ENCODE peak calls at places on chromosomes 11 and 22, in ten cellular contexts. H is left ventricle myocardium superior; N is LHCN-M2; V is IMR-90; B is AML-193; Q is GM12864; A is Calu3; X is HAP-1; P is activated CD8-positive, alpha-beta T cell treated with anti-CD3 and anti-CD28 coated beads for 36 hours; I is T47D. W is an unnamed sample.

GRCh38 chr22:47072642-47072967 is 310.2 kb downstream of the TBC1D22A start:
- DNase-seq in B (no peak), Q (no peak), N (no peak), P (no peak), X (no peak), I (no peak), V (no peak), A (no peak), H (no peak), W (no peak)

GRCh38 chr11:2173150-2173693 is 1.6 kb upstream of the TH start:
- DNase-seq in P (peak; percentile 24), I (no peak), H (no peak), A (peak; percentile 50), V (no peak), N (no peak), B (no peak), X (no peak), Q (no peak), W (no peak)

GRCh38 chr11:37468344-37468743 is 870.3 kb upstream of the RAG2 start:
- DNase-seq in X (no peak), H (no peak), Q (no peak), A (no peak), N (no peak), P (no peak), V (no peak), B (no peak), I (no peak), W (no peak)

GRCh38 chr11:19672591-19673206 is 39.9 kb upstream of the NAV2 start:
- DNase-seq in N (no peak), B (no peak), I (peak; percentile 9), X (no peak), Q (no peak), A (no peak), P (no peak), H (no peak), V (no peak), W (no peak)

GRCh38 chr11:133964946-133965632 is 8.3 kb upstream of the IGSF9B start:
- DNase-seq in X (no peak), V (no peak), Q (no peak), B (no peak), A (peak; percentile 42), I (peak; percentile 66), N (peak; percentile 32), H (no peak), P (no peak), W (no peak)

GRCh38 chr22:21585389-21585788 is 17.9 kb downstream of the UBE2L3 start:
- DNase-seq in B (no peak), Q (no peak), P (no peak), H (no peak), N (no peak), V (no peak), I (no peak), A (no peak), X (no peak), W (no peak)

GRCh38 chr11:66957971-66958231 is 282 bp downstream of the PC start:
- DNase-seq in N (no peak), X (no peak), A (no peak), P (no peak), H (no peak), V (no peak), I (no peak), B (no peak), Q (no peak), W (no peak)

GRCh38 chr11:17810736-17811135 is 76.2 kb downstream of the KCNC1 start:
- DNase-seq in A (no peak), X (no peak), B (no peak), H (peak; percentile 39), V (peak; percentile 52), Q (no peak), P (no peak), I (peak; percentile 19), N (peak; percentile 85), W (no peak)

GRCh38 chr11:65718964-65719492 is 1.6 kb downstream of the RNASEH2C start:
- DNase-seq in X (no peak), P (no peak), V (peak; percentile 12), I (no peak), B (no peak), Q (no peak), H (peak; percentile 65), A (no peak), N (peak; percentile 53), W (no peak)

GRCh38 chr11:120318906-120319305 is 6.2 kb upstream of the TLCD5 start:
- DNase-seq in I (no peak), V (no peak), P (no peak), H (no peak), B (no peak), N (no peak), Q (no peak), X (no peak), A (no peak), W (no peak)

GRCh38 chr11:119907934-119908760 is 179.1 kb upstream of the NECTIN1 start:
- DNase-seq in A (no peak), I (no peak), N (no peak), P (no peak), X (no peak), Q (no peak), V (no peak), B (no peak), H (no peak), W (no peak)

GRCh38 chr11:92528051-92528450 is 303.4 kb downstream of the FAT3 start:
- DNase-seq in N (peak; percentile 32), B (no peak), Q (no peak), I (peak; percentile 93), X (no peak), A (no peak), H (no peak), P (no peak), V (peak; percentile 46), W (peak; percentile 53)

GRCh38 chr22:47609653-47610052 is 847.2 kb downstream of the TBC1D22A start:
- DNase-seq in P (no peak), X (no peak), B (no peak), H (no peak), I (no peak), A (no peak), Q (no peak), V (no peak), N (no peak), W (no peak)

GRCh38 chr22:34688825-34689224 is 377.1 kb upstream of the ISX start:
- DNase-seq in Q (no peak), H (no peak), V (no peak), I (no peak), A (no peak), X (no peak), B (no peak), N (no peak), P (no peak), W (no peak)

GRCh38 chr11:44681698-44682097 is 45.1 kb upstream of the TSPAN18 start:
- DNase-seq in P (no peak), I (peak; percentile 9), Q (no peak), B (peak; percentile 9), X (no peak), V (peak; percentile 64), A (peak; percentile 21), H (no peak), N (peak; percentile 9), W (no peak)

GRCh38 chr11:74699615-74700396 is 31.4 kb downstream of the CHRDL2 start:
- DNase-seq in N (no peak), Q (no peak), B (no peak), X (no peak), P (no peak), A (no peak), I (no peak), V (no peak), H (no peak), W (no peak)

GRCh38 chr11:86735462-86736302 is 63.3 kb upstream of the ME3 start:
- DNase-seq in Q (no peak), N (peak; percentile 62), V (peak; percentile 82), I (peak; percentile 62), H (no peak), P (no peak), B (no peak), X (no peak), A (no peak), W (no peak)

GRCh38 chr11:61728940-61729219 is 23.6 kb upstream of the MYRF start:
- DNase-seq in A (peak; percentile 28), Q (no peak), H (no peak), X (no peak), V (peak; percentile 50), P (peak; percentile 34), I (no peak), B (no peak), N (peak; percentile 59), W (no peak)

W was measured in AG04449.